ENCODE peak calls at places on chromosomes 2 and 18, in six cellular contexts. One of them, this sample, is unnamed.

GRCh38 chr18:48238206-48238605 is 171.0 kb downstream of the ZBTB7C start:
- DNase-seq in HCT116: no peak
- DNase-seq in OCI-LY7: no peak
- DNase-seq in PC-3: peak; percentile 49
- DNase-seq in MM.1S: no peak
- DNase-seq in hepatocyte: no peak
- DNase-seq in this sample: no peak

GRCh38 chr18:50424877-50425690 is 50.2 kb downstream of the SKA1 start:
- DNase-seq in HCT116: no peak
- DNase-seq in OCI-LY7: no peak
- DNase-seq in PC-3: no peak
- DNase-seq in MM.1S: no peak
- DNase-seq in hepatocyte: peak; percentile 77
- DNase-seq in this sample: no peak

GRCh38 chr2:171529914-171530313 is 7.6 kb downstream of the CYBRD1 start:
- DNase-seq in HCT116: no peak
- DNase-seq in OCI-LY7: peak; percentile 22
- DNase-seq in PC-3: peak; percentile 41
- DNase-seq in MM.1S: no peak
- DNase-seq in hepatocyte: no peak
- DNase-seq in this sample: peak; percentile 44

GRCh38 chr2:55743583-55743982 is 49.9 kb upstream of the PNPT1 start:
- DNase-seq in HCT116: no peak
- DNase-seq in OCI-LY7: no peak
- DNase-seq in PC-3: peak; percentile 50
- DNase-seq in MM.1S: no peak
- DNase-seq in hepatocyte: no peak
- DNase-seq in this sample: peak; percentile 87

GRCh38 chr2:27647289-27647688 is 16.1 kb downstream of the SUPT7L start:
- DNase-seq in HCT116: no peak
- DNase-seq in OCI-LY7: no peak
- DNase-seq in PC-3: no peak
- DNase-seq in MM.1S: no peak
- DNase-seq in hepatocyte: no peak
- DNase-seq in this sample: peak; percentile 73

GRCh38 chr2:127092951-127093516 is 13.9 kb downstream of the BIN1 start:
- DNase-seq in HCT116: no peak
- DNase-seq in OCI-LY7: no peak
- DNase-seq in PC-3: peak; percentile 19
- DNase-seq in MM.1S: no peak
- DNase-seq in hepatocyte: no peak
- DNase-seq in this sample: no peak

GRCh38 chr2:110793034-110793433 is 60.7 kb downstream of the ACOXL start:
- DNase-seq in HCT116: no peak
- DNase-seq in OCI-LY7: no peak
- DNase-seq in PC-3: no peak
- DNase-seq in MM.1S: no peak
- DNase-seq in hepatocyte: no peak
- DNase-seq in this sample: no peak

GRCh38 chr18:28952339-28952738 is 775.4 kb upstream of the CDH2 start:
- DNase-seq in HCT116: no peak
- DNase-seq in OCI-LY7: no peak
- DNase-seq in PC-3: no peak
- DNase-seq in MM.1S: no peak
- DNase-seq in hepatocyte: no peak
- DNase-seq in this sample: no peak

GRCh38 chr18:24942144-24942543 is 409.8 kb downstream of the ZNF521 start:
- DNase-seq in HCT116: no peak
- DNase-seq in OCI-LY7: no peak
- DNase-seq in PC-3: peak; percentile 12
- DNase-seq in MM.1S: no peak
- DNase-seq in hepatocyte: peak; percentile 12
- DNase-seq in this sample: no peak

GRCh38 chr18:49227456-49227855 is 233.0 kb downstream of the DYM start:
- DNase-seq in HCT116: no peak
- DNase-seq in OCI-LY7: no peak
- DNase-seq in PC-3: peak; percentile 63
- DNase-seq in MM.1S: no peak
- DNase-seq in hepatocyte: no peak
- DNase-seq in this sample: peak; percentile 32

GRCh38 chr2:173568054-173568453 is 213.4 kb downstream of the CDCA7 start:
- DNase-seq in HCT116: peak; percentile 37
- DNase-seq in OCI-LY7: no peak
- DNase-seq in PC-3: peak; percentile 56
- DNase-seq in MM.1S: no peak
- DNase-seq in hepatocyte: peak; percentile 24
- DNase-seq in this sample: peak; percentile 23

GRCh38 chr2:29251406-29251805 is 136.2 kb downstream of the CLIP4 start:
- DNase-seq in HCT116: no peak
- DNase-seq in OCI-LY7: no peak
- DNase-seq in PC-3: no peak
- DNase-seq in MM.1S: no peak
- DNase-seq in hepatocyte: no peak
- DNase-seq in this sample: no peak

GRCh38 chr18:76953186-76953982 is 131.0 kb downstream of the ZNF236 start:
- DNase-seq in HCT116: no peak
- DNase-seq in OCI-LY7: no peak
- DNase-seq in PC-3: no peak
- DNase-seq in MM.1S: no peak
- DNase-seq in hepatocyte: no peak
- DNase-seq in this sample: no peak

GRCh38 chr2:207149253-207150213 is 16.2 kb downstream of the KLF7 start:
- DNase-seq in HCT116: no peak
- DNase-seq in OCI-LY7: no peak
- DNase-seq in PC-3: no peak
- DNase-seq in MM.1S: peak; percentile 53
- DNase-seq in hepatocyte: no peak
- DNase-seq in this sample: no peak

GRCh38 chr2:224163573-224164307 is 124.7 kb upstream of the SERPINE2 start:
- DNase-seq in HCT116: no peak
- DNase-seq in OCI-LY7: no peak
- DNase-seq in PC-3: peak; percentile 80
- DNase-seq in MM.1S: no peak
- DNase-seq in hepatocyte: peak; percentile 31
- DNase-seq in this sample: peak; percentile 56

GRCh38 chr2:59282374-59283057 is 1041.4 kb upstream of the FANCL start:
- DNase-seq in HCT116: no peak
- DNase-seq in OCI-LY7: no peak
- DNase-seq in PC-3: no peak
- DNase-seq in MM.1S: no peak
- DNase-seq in hepatocyte: no peak
- DNase-seq in this sample: no peak

GRCh38 chr2:59276033-59276432 is 1034.9 kb upstream of the FANCL start:
- DNase-seq in HCT116: no peak
- DNase-seq in OCI-LY7: no peak
- DNase-seq in PC-3: no peak
- DNase-seq in MM.1S: no peak
- DNase-seq in hepatocyte: no peak
- DNase-seq in this sample: no peak

GRCh38 chr2:59277656-59278055 is 1036.5 kb upstream of the FANCL start:
- DNase-seq in HCT116: no peak
- DNase-seq in OCI-LY7: no peak
- DNase-seq in PC-3: peak; percentile 23
- DNase-seq in MM.1S: no peak
- DNase-seq in hepatocyte: no peak
- DNase-seq in this sample: no peak

DNA sequence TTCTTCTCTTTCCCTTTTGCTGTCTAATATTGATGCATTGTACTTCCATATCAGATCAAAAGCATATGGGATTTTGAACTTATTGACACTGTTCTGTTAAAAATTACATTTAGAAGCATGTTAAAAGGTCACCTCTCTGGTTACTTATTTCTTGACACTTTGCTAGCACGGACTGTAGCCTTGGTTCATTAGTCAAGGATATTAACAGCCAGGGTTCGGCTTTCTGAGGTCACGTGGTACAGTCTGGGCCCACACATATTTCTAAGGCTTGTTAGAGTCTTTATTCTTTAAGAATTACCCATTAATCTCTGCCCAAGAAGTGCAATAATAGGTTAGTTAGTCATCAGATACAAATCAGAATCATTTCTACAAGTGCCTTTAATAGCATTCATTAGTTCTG is 1035.8 kb upstream of the FANCL start:
- DNase-seq in HCT116: no peak
- DNase-seq in OCI-LY7: no peak
- DNase-seq in PC-3: no peak
- DNase-seq in MM.1S: no peak
- DNase-seq in hepatocyte: no peak
- DNase-seq in this sample: no peak
- TF ChIP-seq EZH2phosphoT487 in HCT116: no peak
- TF ChIP-seq EZH2phosphoT487 in OCI-LY7: no peak
- TF ChIP-seq EZH2phosphoT487 in PC-3: no peak
- TF ChIP-seq EZH2phosphoT487 in MM.1S: no peak
- TF ChIP-seq EZH2phosphoT487 in hepatocyte: no peak
- TF ChIP-seq EZH2phosphoT487 in this sample: no peak

GRCh38 chr2:101698419-101699190 is 1.1 kb downstream of the MAP4K4 start:
- DNase-seq in HCT116: peak; percentile 15
- DNase-seq in OCI-LY7: peak; percentile 50
- DNase-seq in PC-3: peak; percentile 52
- DNase-seq in MM.1S: no peak
- DNase-seq in hepatocyte: peak; percentile 19
- DNase-seq in this sample: peak; percentile 62
- TF ChIP-seq EZH2phosphoT487 in HCT116: no peak
- TF ChIP-seq EZH2phosphoT487 in OCI-LY7: no peak
- TF ChIP-seq EZH2phosphoT487 in PC-3: no peak
- TF ChIP-seq EZH2phosphoT487 in MM.1S: no peak
- TF ChIP-seq EZH2phosphoT487 in hepatocyte: no peak
- TF ChIP-seq EZH2phosphoT487 in this sample: no peak

GRCh38 chr18:35215026-35215425 is 25.8 kb upstream of the ZNF397 start:
- DNase-seq in HCT116: no peak
- DNase-seq in OCI-LY7: no peak
- DNase-seq in PC-3: no peak
- DNase-seq in MM.1S: no peak
- DNase-seq in hepatocyte: no peak
- DNase-seq in this sample: no peak
- TF ChIP-seq EZH2phosphoT487 in HCT116: no peak
- TF ChIP-seq EZH2phosphoT487 in OCI-LY7: no peak
- TF ChIP-seq EZH2phosphoT487 in PC-3: no peak
- TF ChIP-seq EZH2phosphoT487 in MM.1S: no peak
- TF ChIP-seq EZH2phosphoT487 in hepatocyte: no peak
- TF ChIP-seq EZH2phosphoT487 in this sample: no peak

GRCh38 chr2:119389615-119390306 is 23.0 kb downstream of the DBI start:
- DNase-seq in HCT116: no peak
- DNase-seq in OCI-LY7: no peak
- DNase-seq in PC-3: peak; percentile 89
- DNase-seq in MM.1S: no peak
- DNase-seq in hepatocyte: no peak
- DNase-seq in this sample: peak; percentile 76
- TF ChIP-seq EZH2phosphoT487 in HCT116: no peak
- TF ChIP-seq EZH2phosphoT487 in OCI-LY7: no peak
- TF ChIP-seq EZH2phosphoT487 in PC-3: no peak
- TF ChIP-seq EZH2phosphoT487 in MM.1S: no peak
- TF ChIP-seq EZH2phosphoT487 in hepatocyte: no peak
- TF ChIP-seq EZH2phosphoT487 in this sample: no peak

GRCh38 chr2:105438104-105438929 is 39.5 kb upstream of the FHL2 start:
- DNase-seq in HCT116: no peak
- DNase-seq in OCI-LY7: no peak
- DNase-seq in PC-3: no peak
- DNase-seq in MM.1S: no peak
- DNase-seq in hepatocyte: peak; percentile 51
- DNase-seq in this sample: no peak
- TF ChIP-seq EZH2phosphoT487 in HCT116: no peak
- TF ChIP-seq EZH2phosphoT487 in OCI-LY7: no peak
- TF ChIP-seq EZH2phosphoT487 in PC-3: no peak
- TF ChIP-seq EZH2phosphoT487 in MM.1S: no peak
- TF ChIP-seq EZH2phosphoT487 in hepatocyte: no peak
- TF ChIP-seq EZH2phosphoT487 in this sample: no peak

GRCh38 chr18:14976736-14977430 is 228.9 kb downstream of the ANKRD30B start:
- DNase-seq in HCT116: no peak
- DNase-seq in OCI-LY7: no peak
- DNase-seq in PC-3: peak; percentile 82
- DNase-seq in MM.1S: no peak
- DNase-seq in hepatocyte: no peak
- DNase-seq in this sample: peak; percentile 38
- TF ChIP-seq EZH2phosphoT487 in HCT116: no peak
- TF ChIP-seq EZH2phosphoT487 in OCI-LY7: no peak
- TF ChIP-seq EZH2phosphoT487 in PC-3: no peak
- TF ChIP-seq EZH2phosphoT487 in MM.1S: no peak
- TF ChIP-seq EZH2phosphoT487 in hepatocyte: no peak
- TF ChIP-seq EZH2phosphoT487 in this sample: no peak

DNA sequence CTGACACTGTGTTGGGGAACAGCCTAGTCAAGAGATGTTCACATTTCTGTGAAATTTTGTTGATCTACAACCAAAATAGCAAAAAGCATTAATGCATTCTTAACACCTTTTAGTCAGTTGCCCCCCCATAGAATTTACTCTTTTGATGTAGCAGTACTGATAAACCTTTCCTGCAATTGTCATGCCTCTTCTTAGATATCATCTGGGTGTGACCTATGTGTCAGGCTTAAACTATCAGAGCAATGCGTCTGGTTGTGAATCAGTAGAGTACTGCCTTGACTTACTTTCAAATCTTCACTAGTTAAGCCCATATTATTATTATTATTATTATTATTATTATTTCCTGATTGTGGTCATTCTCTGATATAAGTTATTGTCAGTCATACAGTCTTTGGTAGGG is 61.9 kb downstream of the GREB1L start:
- DNase-seq in HCT116: peak; percentile 72
- DNase-seq in OCI-LY7: no peak
- DNase-seq in PC-3: peak; percentile 44
- DNase-seq in MM.1S: no peak
- DNase-seq in hepatocyte: no peak
- DNase-seq in this sample: peak; percentile 30
- TF ChIP-seq EZH2phosphoT487 in HCT116: no peak
- TF ChIP-seq EZH2phosphoT487 in OCI-LY7: no peak
- TF ChIP-seq EZH2phosphoT487 in PC-3: no peak
- TF ChIP-seq EZH2phosphoT487 in MM.1S: no peak
- TF ChIP-seq EZH2phosphoT487 in hepatocyte: no peak
- TF ChIP-seq EZH2phosphoT487 in this sample: no peak

DNA sequence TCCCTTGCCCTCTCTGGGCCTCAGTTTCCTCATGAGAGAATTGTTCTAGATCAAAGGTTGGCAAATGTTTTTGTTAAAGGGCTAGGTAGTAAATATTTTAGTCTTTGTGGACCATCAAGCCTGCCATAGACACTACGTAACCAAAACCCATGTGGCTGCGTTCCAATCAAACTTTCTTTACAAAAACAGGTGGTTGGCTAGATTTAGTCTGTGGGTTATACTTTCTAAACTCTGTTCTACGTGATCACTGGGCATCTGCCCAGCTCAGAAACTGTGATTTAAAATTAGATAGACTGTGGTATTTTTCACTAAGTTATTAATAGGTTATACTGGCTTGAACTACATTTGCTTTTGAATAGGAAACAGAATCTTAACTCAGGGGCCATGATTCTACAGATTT is 149.8 kb upstream of the DCC start:
- DNase-seq in HCT116: no peak
- DNase-seq in OCI-LY7: no peak
- DNase-seq in PC-3: no peak
- DNase-seq in MM.1S: peak; percentile 91
- DNase-seq in hepatocyte: no peak
- DNase-seq in this sample: no peak
- TF ChIP-seq EZH2phosphoT487 in HCT116: no peak
- TF ChIP-seq EZH2phosphoT487 in OCI-LY7: no peak
- TF ChIP-seq EZH2phosphoT487 in PC-3: no peak
- TF ChIP-seq EZH2phosphoT487 in MM.1S: no peak
- TF ChIP-seq EZH2phosphoT487 in hepatocyte: no peak
- TF ChIP-seq EZH2phosphoT487 in this sample: no peak

GRCh38 chr2:240397924-240398611 is 37.4 kb upstream of the GPC1 start:
- DNase-seq in HCT116: no peak
- DNase-seq in OCI-LY7: no peak
- DNase-seq in PC-3: no peak
- DNase-seq in MM.1S: no peak
- DNase-seq in hepatocyte: no peak
- DNase-seq in this sample: no peak
- TF ChIP-seq EZH2phosphoT487 in HCT116: no peak
- TF ChIP-seq EZH2phosphoT487 in OCI-LY7: no peak
- TF ChIP-seq EZH2phosphoT487 in PC-3: no peak
- TF ChIP-seq EZH2phosphoT487 in MM.1S: no peak
- TF ChIP-seq EZH2phosphoT487 in hepatocyte: no peak
- TF ChIP-seq EZH2phosphoT487 in this sample: no peak

This sample was measured in GM23248.